ENCODE peak calls at places on chromosomes 4 and X, in five cellular contexts. L, O, M, J and T are unnamed samples.
A peak's percentile ranks its signal among the peaks of the same experiment; 100 is the strongest.

GRCh38 chrX:19593684-19594083 is 78.4 kb upstream of the MAP3K15 start:
- DNase-seq in L (peak; percentile 37), O (peak; percentile 17), M (no peak), J (no peak), T (no peak)

GRCh38 chrX:68939868-68940267 is 111.0 kb downstream of the EFNB1 start:
- DNase-seq in L (no peak), O (no peak), M (no peak), J (no peak), T (no peak)

GRCh38 chrX:11401966-11402365 is 108.8 kb downstream of the AMELX start:
- DNase-seq in L (no peak), O (no peak), M (no peak), J (no peak), T (no peak)

GRCh38 chr4:108035691-108036090 is 46.0 kb downstream of the HADH start:
- DNase-seq in L (no peak), O (peak; percentile 18), M (no peak), J (no peak), T (no peak)

GRCh38 chr4:107069049-107069448 is 32.9 kb upstream of the DKK2 start:
- DNase-seq in L (no peak), O (no peak), M (no peak), J (no peak), T (no peak)

GRCh38 chrX:74015379-74016019 is 288.5 kb upstream of the ZCCHC13 start:
- DNase-seq in L (peak; percentile 44), O (peak; percentile 36), M (peak; percentile 43), J (peak; percentile 50), T (peak; percentile 14)

GRCh38 chrX:136909119-136909705 is 28.7 kb upstream of the RBMX start:
- DNase-seq in L (peak; percentile 82), O (peak; percentile 90), M (peak; percentile 67), J (peak; percentile 73), T (peak; percentile 78)

GRCh38 chr4:56506110-56506705 is 617 bp downstream of the ARL9 start:
- DNase-seq in L (no peak), O (no peak), M (no peak), J (peak; percentile 8), T (peak; percentile 1)

GRCh38 chr4:151403656-151404055 is 5.3 kb upstream of the FHIP1A start:
- DNase-seq in L (no peak), O (no peak), M (no peak), J (no peak), T (no peak)